ENCODE peak calls at places on chromosome 21, in six cellular contexts. S is aorta, W is GM12865, B is IMR-90, R is SJSA1, D is adrenal gland. Y is an unnamed sample.

GRCh38 chr21:46537026-46537425 is 67.9 kb downstream of the S100B start:
- DNase-seq in S (no peak), R (no peak), W (no peak), B (no peak), D (no peak), Y (no peak)

GRCh38 chr21:41932191-41932575 is 21.6 kb downstream of the C2CD2 start:
- DNase-seq in D (no peak), W (no peak), B (peak; percentile 88), R (peak; percentile 88), S (no peak), Y (no peak)

GRCh38 chr21:21464691-21465090 is 466.5 kb downstream of the NCAM2 start:
- DNase-seq in B (no peak), D (no peak), W (no peak), S (no peak), R (no peak), Y (no peak)

GRCh38 chr21:22189278-22189677 is 1191.1 kb downstream of the NCAM2 start:
- DNase-seq in B (no peak), R (no peak), D (no peak), W (no peak), S (no peak), Y (no peak)

GRCh38 chr21:41016472-41016871 is 151.5 kb upstream of the BACE2 start:
- DNase-seq in D (no peak), B (no peak), S (no peak), R (no peak), W (no peak), Y (no peak)

GRCh38 chr21:36825683-36826082 is 126.8 kb downstream of the SIM2 start:
- DNase-seq in D (no peak), S (no peak), R (no peak), W (no peak), B (no peak), Y (no peak)

GRCh38 chr21:34552324-34553198 is 40.6 kb upstream of the KCNE1 start:
- DNase-seq in R (no peak), B (no peak), D (no peak), S (no peak), W (no peak), Y (no peak)

GRCh38 chr21:28521932-28522826 is 470.5 kb downstream of the LTN1 start:
- DNase-seq in R (no peak), B (peak; percentile 79), W (peak; percentile 54), D (no peak), S (no peak), Y (no peak)

GRCh38 chr21:32437729-32438128 is 25.2 kb downstream of the EVA1C start:
- DNase-seq in B (no peak), D (no peak), W (no peak), R (no peak), S (no peak), Y (no peak)

GRCh38 chr21:46603228-46603627 is 1.7 kb downstream of the S100B start:
- DNase-seq in W (no peak), S (no peak), D (no peak), B (no peak), R (no peak), Y (no peak)

GRCh38 chr21:17613242-17613676 is 558 bp upstream of the BTG3 start:
- DNase-seq in D (peak; percentile 42), S (peak; percentile 63), W (no peak), B (no peak), R (no peak), Y (peak; percentile 22)

GRCh38 chr21:37365657-37366487 is 701 bp upstream of the DYRK1A start:
- DNase-seq in D (peak; percentile 77), B (peak; percentile 45), S (peak; percentile 79), W (peak; percentile 79), R (peak; percentile 86), Y (peak; percentile 83)

GRCh38 chr21:26715116-26715515 is 130.1 kb downstream of the ADAMTS1 start:
- DNase-seq in S (no peak), D (peak; percentile 45), W (no peak), R (no peak), B (no peak), Y (no peak)

GRCh38 chr21:14076143-14076806 is 134.5 kb downstream of the LIPI start:
- DNase-seq in D (no peak), B (no peak), W (peak; percentile 57), S (no peak), R (peak; percentile 52), Y (no peak)

GRCh38 chr21:35438643-35439404 is 389.7 kb upstream of the RUNX1 start:
- DNase-seq in B (peak; percentile 11), D (no peak), W (peak; percentile 50), S (no peak), R (no peak), Y (peak; percentile 52)

GRCh38 chr21:44418876-44419230 is 36.5 kb upstream of the LRRC3 start:
- DNase-seq in W (no peak), D (no peak), B (no peak), S (no peak), R (no peak), Y (no peak)
- H3K4me3 ChIP-seq in W (no peak overlapping the region), D (no peak overlapping the region), B (no peak overlapping the region), S (no peak overlapping the region), R (no peak overlapping the region), Y (no peak overlapping the region)

DNA sequence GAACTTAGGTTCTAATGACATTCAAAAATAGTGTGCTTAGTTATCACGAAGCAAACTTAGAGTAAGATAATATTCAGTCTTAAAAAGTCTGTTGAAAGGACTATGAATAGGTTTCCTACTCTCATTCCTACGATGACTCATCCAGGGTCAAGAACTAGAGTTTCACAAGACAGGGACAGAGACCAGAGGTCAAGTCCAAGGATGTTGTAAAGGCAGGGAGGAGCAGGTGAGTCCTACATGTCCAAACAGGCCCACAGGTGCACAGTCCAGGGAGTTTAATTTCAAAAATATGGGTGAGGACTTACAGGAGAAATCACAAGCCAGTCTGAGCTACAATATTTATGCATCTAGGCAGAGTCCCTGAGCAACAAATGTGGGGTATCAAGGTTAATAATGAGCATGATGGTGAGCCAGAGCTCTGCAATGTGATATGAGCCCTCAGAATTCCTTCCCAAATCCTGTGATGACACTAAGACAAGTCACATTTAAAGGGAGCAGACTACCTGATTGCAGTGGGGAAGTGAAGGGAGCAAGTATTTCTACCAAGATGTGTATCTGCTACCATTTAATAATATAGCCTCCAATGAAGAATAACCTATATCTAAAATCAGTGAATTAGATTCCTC is 100.0 kb upstream of the NRIP1 start:
- DNase-seq in B (no peak), R (no peak), W (peak; percentile 5), D (no peak), S (no peak), Y (peak; percentile 73)
- H3K4me3 ChIP-seq in B (no peak overlapping the region), R (no peak overlapping the region), W (no peak overlapping the region), D (no peak overlapping the region), S (no peak overlapping the region), Y (no peak overlapping the region)

GRCh38 chr21:45408271-45408791 is 3.4 kb downstream of the COL18A1 start:
- DNase-seq in D (peak; percentile 24), S (peak; percentile 36), R (no peak), B (no peak), W (no peak), Y (no peak)
- H3K4me3 ChIP-seq in D (no peak overlapping the region), S (no peak overlapping the region), R (no peak overlapping the region), B (no peak overlapping the region), W (no peak overlapping the region), Y (no peak overlapping the region)

DNA sequence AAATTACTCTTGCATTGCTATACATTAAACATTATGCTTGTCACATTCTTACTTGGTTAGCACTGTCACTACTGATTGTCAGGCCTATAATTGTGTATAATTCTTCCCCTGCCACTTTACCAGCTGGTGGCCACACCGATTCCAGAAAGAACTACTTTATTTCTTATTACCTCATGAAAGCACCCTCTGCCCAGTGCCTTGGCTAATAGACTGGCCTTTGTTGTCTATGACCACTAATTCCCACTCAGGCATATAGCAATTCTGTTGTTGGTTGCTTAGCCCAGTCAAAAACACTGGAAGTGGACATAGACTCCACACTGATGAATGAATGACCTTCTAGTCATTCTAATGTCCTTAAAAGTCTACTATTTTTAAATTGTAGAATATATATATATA is 35.6 kb downstream of the MRPL39 start:
- DNase-seq in S (no peak), R (no peak), W (peak; percentile 46), D (no peak), B (no peak), Y (no peak)
- H3K4me3 ChIP-seq in S (no peak overlapping the region), R (no peak overlapping the region), W (peak overlapping the region; percentile 97), D (no peak overlapping the region), B (no peak overlapping the region), Y (no peak overlapping the region)

GRCh38 chr21:23955130-23955873 is 1652.0 kb downstream of the MRPL39 start:
- DNase-seq in D (no peak), W (no peak), B (no peak), R (no peak), S (no peak), Y (no peak)
- H3K4me3 ChIP-seq in D (no peak overlapping the region), W (no peak overlapping the region), B (no peak overlapping the region), R (no peak overlapping the region), S (no peak overlapping the region), Y (no peak overlapping the region)

DNA sequence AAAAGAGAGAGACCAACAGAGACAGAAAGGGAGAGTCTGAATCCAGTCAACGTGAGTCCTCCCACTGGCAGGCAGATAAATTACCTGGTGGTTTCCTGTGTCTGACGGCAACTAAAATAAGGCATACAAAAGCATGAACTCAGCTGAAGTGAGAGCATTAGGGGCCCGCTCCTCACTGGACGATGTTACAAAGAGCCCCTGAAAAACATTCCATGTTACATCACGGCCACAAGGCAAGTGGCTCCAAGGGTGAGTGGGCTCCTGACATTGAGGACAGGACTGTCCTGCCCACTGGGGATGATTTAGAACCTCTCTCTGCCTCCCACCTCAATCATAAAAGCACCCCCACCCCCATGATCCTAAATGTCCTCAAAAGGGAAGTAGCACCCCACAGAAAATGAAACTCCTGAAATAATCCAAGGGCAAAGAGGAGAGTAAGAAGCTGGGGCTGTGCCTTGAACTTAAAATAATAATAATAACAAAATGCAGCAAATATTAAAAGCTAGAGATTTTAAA is 66.8 kb upstream of the TIAM1 start:
- DNase-seq in D (no peak), W (no peak), R (no peak), S (no peak), B (no peak), Y (no peak)
- H3K4me3 ChIP-seq in D (no peak overlapping the region), W (no peak overlapping the region), R (no peak overlapping the region), S (no peak overlapping the region), B (no peak overlapping the region), Y (no peak overlapping the region)

DNA sequence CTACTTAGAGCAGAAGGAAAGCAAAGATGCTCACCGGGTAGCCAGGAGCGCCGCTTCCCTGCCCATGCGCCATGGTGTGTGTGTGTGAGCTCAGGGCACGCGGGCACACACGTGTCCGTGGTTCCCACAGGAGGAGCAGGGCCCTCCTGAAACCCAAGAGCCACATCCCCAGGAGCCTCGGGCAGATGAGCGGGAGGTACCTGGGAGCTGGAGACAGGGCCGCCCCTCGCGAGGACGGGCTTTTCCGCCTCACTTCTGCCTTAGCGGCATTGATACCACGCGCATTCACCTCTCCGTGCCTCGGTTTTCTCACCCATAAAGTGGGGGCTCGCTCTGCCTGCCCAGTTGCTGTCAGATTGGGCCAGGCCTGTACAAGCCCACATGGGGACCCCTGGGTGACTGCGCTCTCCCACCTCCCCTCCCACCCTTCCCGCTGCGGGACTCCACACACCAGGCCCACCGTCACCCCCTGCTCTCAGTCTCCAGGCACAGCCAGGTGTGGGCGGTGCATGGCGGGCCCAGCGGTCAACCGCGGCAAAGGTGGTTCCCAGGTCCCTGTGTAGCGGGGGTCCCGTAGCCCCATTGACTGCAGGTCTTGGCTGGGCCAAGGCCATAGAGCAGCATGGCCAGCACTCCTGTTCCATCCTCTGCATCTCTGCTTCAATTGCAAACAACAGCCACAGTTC is 66.3 kb downstream of the SIK1 start:
- DNase-seq in D (no peak), B (no peak), S (no peak), R (no peak), W (no peak), Y (no peak)
- H3K4me3 ChIP-seq in D (no peak overlapping the region), B (no peak overlapping the region), S (no peak overlapping the region), R (no peak overlapping the region), W (peak overlapping the region; percentile 79), Y (no peak overlapping the region)

DNA sequence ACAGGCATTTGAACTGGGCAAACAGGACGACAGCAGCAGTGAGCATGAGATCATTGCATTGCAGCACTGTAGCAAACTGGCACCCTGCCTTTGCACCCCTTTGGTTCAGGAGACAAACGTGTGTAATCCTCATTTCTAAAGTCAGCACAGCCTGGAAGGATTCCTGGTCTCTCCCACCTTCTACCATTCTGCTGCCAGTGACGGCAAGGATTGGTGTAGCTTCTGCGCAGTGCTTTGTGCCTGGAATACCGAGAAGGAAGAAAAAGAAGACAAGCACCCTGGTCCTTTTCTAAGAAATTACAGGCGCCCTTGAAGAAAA is 805.3 kb downstream of the USP25 start:
- DNase-seq in R (peak; percentile 46), B (peak; percentile 55), S (peak; percentile 81), W (no peak), D (peak; percentile 79), Y (no peak)
- H3K4me3 ChIP-seq in R (no peak overlapping the region), B (no peak overlapping the region), S (peak overlapping the region; percentile 98), W (no peak overlapping the region), D (peak overlapping the region; percentile 51), Y (no peak overlapping the region)